ENCODE peak calls at places on chromosomes 11 and 22, in four cellular contexts. R, M, S and X are unnamed samples.
A peak's percentile ranks its signal among the peaks of the same experiment; 100 is the strongest.

GRCh38 chr22:46737105-46737975 is 712 bp downstream of the CERK start:
- DNase-seq in R (peak; percentile 18), M (peak; percentile 34), S (no peak), X (peak; percentile 58)

GRCh38 chr11:114348200-114349191 is 51.8 kb downstream of the C11orf71 start:
- DNase-seq in R (no peak), M (peak; percentile 72), S (peak; percentile 39), X (peak; percentile 34)

GRCh38 chr11:12060385-12060980 is 49.9 kb upstream of the MICAL2 start:
- DNase-seq in R (no peak), M (no peak), S (no peak), X (no peak)

GRCh38 chr22:24834845-24835570 is 29.0 kb downstream of the SGSM1 start:
- DNase-seq in R (no peak), M (peak; percentile 9), S (peak; percentile 32), X (peak; percentile 45)

GRCh38 chr11:94638902-94639373 is 71.8 kb downstream of the PIWIL4 start:
- DNase-seq in R (no peak), M (no peak), S (no peak), X (no peak)

GRCh38 chr22:39308614-39309363 is 10.6 kb downstream of the RPL3 start:
- DNase-seq in R (peak; percentile 60), M (peak; percentile 65), S (no peak), X (no peak)

GRCh38 chr11:108394744-108395284 is 72.5 kb downstream of the C11orf65 start:
- DNase-seq in R (no peak), M (peak; percentile 42), S (no peak), X (no peak)

GRCh38 chr11:47233989-47234668 is 14.5 kb downstream of the ACP2 start:
- DNase-seq in R (peak; percentile 67), M (peak; percentile 57), S (peak; percentile 41), X (peak; percentile 22)

GRCh38 chr11:29200776-29201574 is 815.9 kb downstream of the KCNA4 start:
- DNase-seq in R (no peak), M (no peak), S (no peak), X (no peak)

GRCh38 chr11:77113382-77114088 is 10.9 kb downstream of the OMP start:
- DNase-seq in R (peak; percentile 82), M (peak; percentile 58), S (no peak), X (peak; percentile 60)

GRCh38 chr11:62552931-62553838 is 6.6 kb upstream of the AHNAK start:
- DNase-seq in R (peak; percentile 93), M (peak; percentile 89), S (no peak), X (peak; percentile 78)

GRCh38 chr11:36073411-36074203 is 129.7 kb downstream of the LDLRAD3 start:
- DNase-seq in R (no peak), M (no peak), S (no peak), X (no peak)

GRCh38 chr22:38947321-38948112 is 9.9 kb upstream of the APOBEC3A start:
- DNase-seq in R (no peak), M (no peak), S (no peak), X (no peak)

GRCh38 chr11:924406-925157 is 1.1 kb upstream of the AP2A2 start:
- DNase-seq in R (no peak), M (no peak), S (no peak), X (no peak)

GRCh38 chr11:65516135-65516968 is 8.5 kb upstream of the SCYL1 start:
- DNase-seq in R (no peak), M (no peak), S (no peak), X (no peak)
- TF ChIP-seq HMGXB4 in R (no peak), M (no peak), S (no peak), X (no peak)

GRCh38 chr11:118342503-118343161 is at the start of gene CD3D:
- DNase-seq in R (no peak), M (peak; percentile 81), S (peak; percentile 20), X (no peak)

GRCh38 chr11:118343248-118343647 is 743 bp upstream of the CD3D start:
- DNase-seq in R (no peak), M (no peak), S (no peak), X (no peak)

GRCh38 chr11:118340437-118340836 is 2.1 kb downstream of the CD3D start:
- DNase-seq in R (no peak), M (no peak), S (no peak), X (no peak)

GRCh38 chr11:118343981-118344521 is at the start of gene CD3G:
- DNase-seq in R (no peak), M (no peak), S (no peak), X (no peak)

DNA sequence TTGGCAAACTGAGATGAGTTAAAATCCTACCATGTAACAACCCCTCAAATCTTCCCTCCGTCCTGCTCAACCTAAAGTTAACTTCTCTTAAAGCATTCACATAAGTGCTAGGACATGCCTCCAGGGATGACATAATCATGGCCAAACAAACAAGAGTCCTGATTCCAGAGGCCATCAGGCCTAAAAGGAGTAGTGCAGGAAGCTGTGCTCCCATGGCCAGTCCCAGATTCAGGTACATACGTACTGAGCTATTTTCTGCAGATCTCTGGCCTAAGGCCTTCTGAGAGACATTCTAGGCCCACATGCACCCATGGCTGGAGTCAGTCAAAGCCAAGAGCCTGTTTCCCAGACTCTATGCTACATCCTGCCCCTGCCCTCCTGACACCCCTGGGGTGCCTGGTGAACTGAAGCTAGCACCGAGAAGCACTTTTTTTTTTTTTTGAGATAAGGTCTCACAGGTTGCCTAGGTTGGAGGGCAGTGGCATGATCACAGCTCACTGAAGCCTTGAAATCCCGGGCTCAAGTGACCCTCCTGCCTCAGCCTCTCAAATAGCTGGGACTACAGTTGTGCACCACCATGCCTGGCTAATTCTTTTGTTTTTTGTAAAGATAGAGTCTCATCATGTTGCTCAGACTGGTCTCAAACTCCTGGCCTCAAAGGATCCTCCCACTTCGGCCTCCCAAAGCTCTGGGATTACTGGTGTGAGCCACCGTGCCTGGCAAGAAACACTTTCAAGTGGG is 586 bp downstream of the CD3D start:
- DNase-seq in R (no peak), M (no peak), S (peak; percentile 32), X (no peak)
- TF ChIP-seq HMGXB4 in R (no peak), M (no peak), S (no peak), X (no peak)

DNA sequence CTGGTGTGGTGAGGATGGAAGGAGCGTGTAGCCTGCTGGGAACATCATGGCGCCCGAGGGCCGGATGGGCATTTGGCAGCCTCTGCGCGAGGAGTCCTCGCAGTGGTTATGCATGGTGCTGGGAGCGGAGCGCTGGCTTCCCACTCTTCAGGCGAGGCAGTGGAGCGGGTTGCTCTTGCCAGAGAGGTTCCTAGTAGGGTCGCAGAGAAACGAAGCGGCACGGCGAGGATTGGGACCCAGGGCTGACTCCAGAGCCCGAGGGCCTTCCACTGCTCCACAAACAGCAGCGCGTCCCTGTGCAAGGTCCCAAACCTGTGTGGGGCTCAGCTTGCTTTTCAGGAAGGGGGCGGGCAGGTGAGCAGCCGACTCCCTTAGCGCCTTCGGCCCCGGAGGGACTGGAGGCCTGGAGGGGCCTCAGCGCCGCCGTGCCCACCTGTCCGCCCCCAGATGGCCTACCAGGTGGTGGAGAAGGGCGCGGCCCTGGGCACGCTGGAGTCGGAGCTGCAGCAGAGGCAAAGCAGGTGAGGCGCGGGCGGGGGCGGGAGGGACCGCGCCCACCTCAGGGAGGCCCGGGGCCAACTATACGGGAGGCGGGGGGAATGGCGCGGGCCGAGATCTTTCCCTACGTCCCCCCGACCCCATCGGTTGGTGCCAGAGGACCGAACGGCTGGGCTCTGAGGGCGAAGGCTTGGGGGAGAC is 7.2 kb downstream of the ATG16L2 start:
- DNase-seq in R (no peak), M (no peak), S (no peak), X (no peak)
- TF ChIP-seq HMGXB4 in R (no peak), M (no peak), S (no peak), X (no peak)

GRCh38 chr22:40345801-40346177 is 511 bp upstream of the ADSL start:
- DNase-seq in R (no peak), M (peak; percentile 55), S (peak; percentile 10), X (peak; percentile 38)
- TF ChIP-seq HMGXB4 in R (no peak), M (no peak), S (no peak), X (no peak)